ENCODE peak calls at places on chromosomes 13 and 19, in four cellular contexts. G is dorsolateral prefrontal cortex; X is BJ; L is CD4-positive, CD25-positive, alpha-beta regulatory T cell. Z is an unnamed sample.

GRCh38 chr19:5931251-5931650 is 17.2 kb downstream of the CAPS start:
- DNase-seq in G (no peak), X (no peak), L (no peak), Z (no peak)

GRCh38 chr19:1947651-1948209 is 6.8 kb downstream of the CSNK1G2 start:
- DNase-seq in G (no peak), X (no peak), L (no peak), Z (no peak)

GRCh38 chr19:1468274-1469199 is 10.5 kb downstream of the C19orf25 start:
- DNase-seq in G (no peak), X (no peak), L (peak; percentile 29), Z (no peak)

GRCh38 chr13:55815458-55816033 is 1325.2 kb upstream of the PRR20A start:
- DNase-seq in G (no peak), X (no peak), L (no peak), Z (no peak)

GRCh38 chr13:51632643-51633357 is 48.5 kb downstream of the WDFY2 start:
- DNase-seq in G (peak; percentile 83), X (no peak), L (no peak), Z (no peak)

GRCh38 chr13:33341861-33342452 is 56.4 kb upstream of the STARD13 start:
- DNase-seq in G (no peak), X (no peak), L (no peak), Z (no peak)

GRCh38 chr19:18663940-18664530 is 19.4 kb upstream of the CRTC1 start:
- DNase-seq in G (no peak), X (no peak), L (peak; percentile 52), Z (peak; percentile 32)

GRCh38 chr13:80363890-80364503 is 23.1 kb upstream of the SPRY2 start:
- DNase-seq in G (no peak), X (no peak), L (no peak), Z (peak; percentile 28)

GRCh38 chr19:49677901-49678674 is 1.0 kb downstream of the PRMT1 start:
- DNase-seq in G (peak; percentile 72), X (no peak), L (peak; percentile 77), Z (peak; percentile 65)

GRCh38 chr19:49678970-49679831 is 2.1 kb downstream of the PRMT1 start:
- DNase-seq in G (no peak), X (no peak), L (no peak), Z (no peak)

GRCh38 chr19:49676136-49676689 is 858 bp upstream of the PRMT1 start:
- DNase-seq in G (peak; percentile 85), X (peak; percentile 52), L (no peak), Z (peak; percentile 86)

GRCh38 chr19:49676690-49677231 is 310 bp upstream of the PRMT1 start:
- DNase-seq in G (peak; percentile 100), X (peak; percentile 100), L (peak; percentile 100), Z (peak; percentile 100)

GRCh38 chr19:49677232-49677881 is at the start of gene PRMT1:
- DNase-seq in G (no peak), X (no peak), L (no peak), Z (no peak)
- H3K4me3 ChIP-seq in G (peak within 1 kb of the TSS; percentile 99), X (peak within 1 kb of the TSS; percentile 93), L (peak within 1 kb of the TSS; percentile 86), Z (peak within 1 kb of the TSS; percentile 94)

GRCh38 chr19:4178990-4179389 is 3.4 kb downstream of the SIRT6 start:
- DNase-seq in G (no peak), X (no peak), L (no peak), Z (no peak)
- H3K4me3 ChIP-seq in G (no peak overlapping the region), X (no peak overlapping the region), L (no peak overlapping the region), Z (no peak overlapping the region)

GRCh38 chr19:46788101-46788967 is at the start of gene SLC1A5:
- DNase-seq in G (peak; percentile 69), X (peak; percentile 75), L (peak; percentile 97), Z (peak; percentile 96)

GRCh38 chr19:46785980-46786235 is 2.5 kb downstream of the SLC1A5 start:
- DNase-seq in G (no peak), X (no peak), L (no peak), Z (no peak)

GRCh38 chr19:46787331-46788100 is 878 bp downstream of the SLC1A5 start:
- DNase-seq in G (no peak), X (no peak), L (peak; percentile 56), Z (no peak)

GRCh38 chr19:46786236-46787039 is 2.0 kb downstream of the SLC1A5 start:
- DNase-seq in G (peak; percentile 16), X (peak; percentile 67), L (peak; percentile 88), Z (peak; percentile 74)

DNA sequence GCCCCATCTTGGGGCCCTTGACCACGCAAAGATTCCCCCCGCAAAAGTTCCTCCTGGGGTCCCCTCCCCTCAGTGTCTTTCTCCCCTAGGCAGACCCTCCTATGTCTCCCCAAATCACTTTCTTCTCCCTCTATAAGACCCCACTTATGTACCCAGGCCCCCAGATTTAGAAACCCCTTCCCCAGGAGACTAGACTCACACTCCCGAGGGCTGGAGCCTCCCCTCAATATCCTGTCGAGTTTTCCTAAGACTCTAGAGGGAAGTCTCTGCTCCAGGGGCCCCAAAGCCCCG is 1.4 kb downstream of the SLC1A5 start:
- DNase-seq in G (no peak), X (no peak), L (no peak), Z (no peak)
- H3K4me3 ChIP-seq in G (peak overlapping the region; percentile 72), X (peak overlapping the region; percentile 95), L (peak overlapping the region; percentile 85), Z (peak overlapping the region; percentile 89)

GRCh38 chr13:30864352-30865130 is 41.5 kb upstream of the MEDAG start:
- DNase-seq in G (no peak), X (peak; percentile 89), L (no peak), Z (no peak)

GRCh38 chr13:30866692-30867669 is 39.1 kb upstream of the MEDAG start:
- DNase-seq in G (no peak), X (no peak), L (no peak), Z (no peak)

GRCh38 chr13:30863231-30863630 is 42.8 kb upstream of the MEDAG start:
- DNase-seq in G (no peak), X (no peak), L (no peak), Z (no peak)

GRCh38 chr13:30863796-30864195 is 42.3 kb upstream of the MEDAG start:
- DNase-seq in G (no peak), X (no peak), L (no peak), Z (no peak)

DNA sequence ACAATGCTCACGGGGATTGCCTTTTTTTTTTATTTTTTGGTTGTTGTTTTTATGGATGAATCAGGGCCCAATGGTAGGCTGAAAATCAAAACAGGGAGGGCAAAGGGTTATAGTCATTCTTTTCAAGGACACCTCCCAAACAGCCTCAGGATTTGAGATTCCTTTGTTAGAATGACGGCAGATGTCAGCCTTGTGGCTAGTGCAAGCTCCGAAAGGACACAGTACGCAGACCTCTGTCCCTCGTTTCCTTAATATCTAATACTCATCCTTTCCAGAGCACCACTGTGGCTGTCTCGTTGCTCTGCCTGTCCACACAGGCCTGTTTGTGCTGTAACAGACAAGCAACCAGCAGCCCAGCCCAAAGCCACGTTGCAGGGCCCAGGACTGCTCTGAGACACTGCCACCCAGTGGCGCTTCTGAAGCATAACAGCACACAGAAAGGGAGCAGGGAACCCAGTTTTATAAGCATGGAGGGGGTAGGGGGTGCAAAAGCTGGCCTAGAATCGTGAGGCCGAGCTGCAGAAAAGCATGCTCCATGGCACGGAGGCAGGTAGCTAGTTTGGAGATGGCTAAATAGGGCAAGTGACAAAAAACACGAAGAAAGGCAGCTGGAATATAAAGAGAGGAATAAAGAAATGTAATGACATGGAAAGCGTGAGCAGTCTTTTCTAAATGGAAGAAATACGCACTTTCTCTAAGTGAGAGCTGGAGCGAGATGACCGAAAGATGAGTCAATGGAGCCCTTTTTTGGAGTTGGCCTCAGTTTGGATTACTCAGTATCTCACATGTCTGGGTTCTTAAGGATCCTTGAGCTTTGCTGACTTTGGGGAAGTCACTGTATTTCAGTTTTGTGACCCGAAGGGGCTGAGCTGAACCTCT is 40.7 kb upstream of the MEDAG start:
- DNase-seq in G (peak; percentile 87), X (peak; percentile 75), L (peak; percentile 68), Z (peak; percentile 54)
- H3K4me3 ChIP-seq in G (no peak overlapping the region), X (no peak overlapping the region), L (no peak overlapping the region), Z (no peak overlapping the region)

GRCh38 chr19:40893112-40893511 is 11.1 kb upstream of the CYP2A7 start:
- DNase-seq in G (no peak), X (no peak), L (no peak), Z (no peak)

GRCh38 chr19:40888191-40888590 is 6.2 kb upstream of the CYP2A7 start:
- DNase-seq in G (no peak), X (no peak), L (no peak), Z (no peak)

DNA sequence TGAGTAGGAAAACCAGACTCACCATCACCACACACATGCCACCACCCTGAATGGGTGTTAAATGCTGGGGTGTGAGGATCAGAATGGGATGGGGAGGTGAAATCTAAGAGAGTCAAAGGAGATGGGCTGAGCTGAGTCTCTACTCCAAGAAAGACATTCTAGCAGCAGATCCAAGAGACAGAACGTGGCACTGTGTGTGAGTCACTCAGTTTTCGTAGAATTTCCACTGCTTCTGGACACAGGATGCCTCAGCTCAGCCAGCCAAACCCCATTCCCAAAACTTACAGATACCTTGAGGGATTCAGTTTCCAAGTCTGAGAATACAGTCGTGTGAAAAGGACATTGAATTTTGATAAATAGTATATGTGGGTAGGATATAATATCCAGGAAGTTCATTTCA is 7.3 kb upstream of the CYP2A7 start:
- DNase-seq in G (no peak), X (no peak), L (no peak), Z (no peak)
- H3K4me3 ChIP-seq in G (no peak overlapping the region), X (no peak overlapping the region), L (no peak overlapping the region), Z (no peak overlapping the region)

DNA sequence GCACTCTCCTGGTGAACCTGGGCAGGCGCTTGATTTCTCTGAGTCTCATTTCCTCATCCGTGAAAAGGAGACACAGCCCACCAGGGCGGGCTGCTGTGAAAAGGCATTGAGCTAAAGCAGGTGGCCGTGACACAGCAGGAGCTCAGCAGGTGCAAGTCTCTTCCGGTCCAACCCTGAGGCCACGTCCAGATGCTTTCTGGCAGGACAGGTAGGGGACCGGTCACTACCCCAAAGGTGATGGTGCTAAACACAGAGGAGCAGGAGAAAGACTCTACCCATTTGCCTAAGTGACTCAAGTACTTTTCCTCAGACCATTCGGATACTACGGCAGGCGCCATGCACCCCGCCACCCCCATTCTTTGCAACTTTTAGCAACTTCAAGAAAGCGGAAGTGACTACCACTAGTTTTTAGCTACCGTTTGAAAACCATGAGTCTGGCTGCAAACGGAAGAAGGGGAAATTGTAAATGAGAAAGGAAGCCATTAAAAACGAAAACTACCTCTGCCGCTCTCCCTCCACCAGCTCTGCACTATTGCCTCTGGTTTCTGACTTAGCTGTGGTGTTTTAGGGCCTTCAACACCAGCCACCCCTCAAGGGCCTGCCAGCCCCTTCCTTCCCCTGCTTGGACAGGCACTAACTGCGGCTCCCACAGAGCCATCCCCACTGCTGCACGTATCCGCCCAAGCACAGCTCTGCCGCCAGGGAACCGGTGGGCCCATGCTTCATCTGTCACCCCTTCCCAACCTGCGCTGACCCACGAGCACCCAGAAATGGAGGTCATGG is 4.8 kb downstream of the PPP6R1 start:
- DNase-seq in G (no peak), X (no peak), L (peak; percentile 90), Z (peak; percentile 85)
- H3K4me3 ChIP-seq in G (peak overlapping the region; percentile 91), X (no peak overlapping the region), L (peak overlapping the region; percentile 85), Z (peak overlapping the region; percentile 91)

GRCh38 chr19:246551-246950 is 44.7 kb downstream of the PLPP2 start:
- DNase-seq in G (peak; percentile 26), X (no peak), L (peak; percentile 17), Z (no peak)
- H3K4me3 ChIP-seq in G (no peak overlapping the region), X (no peak overlapping the region), L (no peak overlapping the region), Z (no peak overlapping the region)